ENCODE peak calls at places on chromosomes 7 and 10, in four cellular contexts. P is H1, W is K562, G is HepG2. R is an unnamed sample.

GRCh38 chr7:131829911-131830310 is 273.5 kb upstream of the PODXL start:
- DNase-seq in P (peak), G (no peak), W (no peak), R (peak)

GRCh38 chr10:132554991-132555647 is 17.5 kb downstream of the INPP5A start:
- DNase-seq in P (no peak), G (no peak), W (peak), R (no peak)

GRCh38 chr10:72263613-72264241 is 10.0 kb upstream of the DDIT4 start:
- DNase-seq in G (peak), W (no peak), P (no peak), R (no peak)

GRCh38 chr10:131081786-131082185 is 229.7 kb downstream of the TCERG1L start:
- DNase-seq in W (no peak), G (no peak), P (no peak), R (no peak)

GRCh38 chr10:102163342-102163989 is 11.3 kb downstream of the NOLC1 start:
- DNase-seq in G (no peak), P (no peak), W (peak), R (no peak)

GRCh38 chr7:19754521-19755116 is 18.8 kb downstream of the TMEM196 start:
- DNase-seq in P (no peak), W (peak), G (peak), R (peak)

GRCh38 chr10:33927347-33927746 is 592.9 kb upstream of the NRP1 start:
- DNase-seq in W (peak), G (no peak), P (no peak), R (no peak)

GRCh38 chr10:104077282-104078151 is 8.2 kb downstream of the COL17A1 start:
- DNase-seq in G (no peak), P (peak), W (no peak), R (peak)

GRCh38 chr10:91190388-91190870 is 30.0 kb upstream of the PCGF5 start:
- DNase-seq in W (no peak), G (no peak), P (no peak), R (no peak)

GRCh38 chr10:14244147-14244546 is 86.6 kb downstream of the FRMD4A start:
- DNase-seq in W (no peak), G (no peak), P (peak), R (no peak)

GRCh38 chr10:59079386-59080226 is 96.8 kb upstream of the PHYHIPL start:
- DNase-seq in G (peak), P (no peak), W (no peak), R (peak)

GRCh38 chr7:11750191-11750590 is 81.8 kb downstream of the THSD7A start:
- DNase-seq in P (no peak), G (no peak), W (no peak), R (no peak)

GRCh38 chr10:112115781-112116385 is 67.7 kb downstream of the GPAM start:
- DNase-seq in P (peak), W (peak), G (peak), R (peak)

GRCh38 chr7:85454904-85455303 is 268.0 kb upstream of the SEMA3D start:
- DNase-seq in W (no peak), P (no peak), G (no peak), R (no peak)

GRCh38 chr7:8290645-8291308 is 28.8 kb upstream of the ICA1 start:
- DNase-seq in G (no peak), W (no peak), P (no peak), R (no peak)

GRCh38 chr7:132511921-132512320 is 64.3 kb downstream of the PLXNA4 start:
- DNase-seq in G (no peak), P (no peak), W (no peak), R (no peak)

GRCh38 chr10:124090630-124091209 is 2.7 kb downstream of the CHST15 start:
- DNase-seq in P (no peak), W (no peak), G (peak), R (no peak)

GRCh38 chr10:80454526-80455460 is 683 bp downstream of the TSPAN14 start:
- DNase-seq in P (peak), G (no peak), W (peak), R (peak)

GRCh38 chr10:122673731-122674130 is 25.9 kb downstream of the C10orf120 start:
- DNase-seq in W (no peak), G (no peak), P (no peak), R (no peak)
- TF ChIP-seq JUN in W (no peak), G (no peak), P (no peak), R (no peak)

GRCh38 chr7:25559581-25560367 is 331.5 kb upstream of the NPVF start:
- DNase-seq in P (no peak), G (no peak), W (no peak), R (no peak)
- TF ChIP-seq POLR2AphosphoS5 in P (no peak), G (no peak), W (no peak), R (no peak)

GRCh38 chr7:143379607-143380263 is 1.4 kb upstream of the ZYX start:
- DNase-seq in G (no peak), W (peak), P (no peak), R (no peak)

GRCh38 chr7:143381427-143382125 is 431 bp downstream of the ZYX start:
- DNase-seq in P (no peak), G (no peak), W (peak), R (peak)

GRCh38 chr7:143382126-143382790 is 1.1 kb downstream of the ZYX start:
- DNase-seq in P (no peak), G (no peak), W (no peak), R (no peak)

GRCh38 chr7:143380646-143381426 is at the start of gene ZYX:
- DNase-seq in P (peak), W (peak), G (peak), R (peak)

DNA sequence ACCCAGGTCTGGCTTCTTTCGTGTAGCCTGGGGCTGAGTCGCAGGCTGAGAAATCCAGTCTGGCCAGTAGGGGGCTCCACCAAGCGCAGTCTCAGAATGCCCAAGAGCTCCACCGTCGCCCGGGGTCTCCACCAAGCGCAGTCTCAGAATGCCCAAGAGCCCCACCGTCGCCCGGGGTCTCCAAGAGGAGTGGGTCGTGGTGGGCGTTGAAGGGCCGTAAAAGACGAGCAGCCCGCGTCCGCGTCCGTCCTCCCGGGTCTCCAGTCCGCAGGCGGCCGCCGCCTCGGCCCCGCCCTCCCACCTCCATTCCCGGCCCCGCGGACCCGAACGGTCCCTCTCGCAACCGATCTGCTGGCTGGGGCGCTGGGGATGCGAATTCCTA is 890 bp upstream of the ZYX start:
- DNase-seq in P (peak), W (peak), G (peak), R (peak)
- TF ChIP-seq JUN in P (no peak), W (peak), G (no peak), R (no peak)

GRCh38 chr10:86411281-86411841 is 44.8 kb upstream of the GRID1 start:
- DNase-seq in W (no peak), G (peak), P (no peak), R (peak)
- TF ChIP-seq POLR2AphosphoS5 in W (no peak), G (no peak), P (no peak), R (no peak)

DNA sequence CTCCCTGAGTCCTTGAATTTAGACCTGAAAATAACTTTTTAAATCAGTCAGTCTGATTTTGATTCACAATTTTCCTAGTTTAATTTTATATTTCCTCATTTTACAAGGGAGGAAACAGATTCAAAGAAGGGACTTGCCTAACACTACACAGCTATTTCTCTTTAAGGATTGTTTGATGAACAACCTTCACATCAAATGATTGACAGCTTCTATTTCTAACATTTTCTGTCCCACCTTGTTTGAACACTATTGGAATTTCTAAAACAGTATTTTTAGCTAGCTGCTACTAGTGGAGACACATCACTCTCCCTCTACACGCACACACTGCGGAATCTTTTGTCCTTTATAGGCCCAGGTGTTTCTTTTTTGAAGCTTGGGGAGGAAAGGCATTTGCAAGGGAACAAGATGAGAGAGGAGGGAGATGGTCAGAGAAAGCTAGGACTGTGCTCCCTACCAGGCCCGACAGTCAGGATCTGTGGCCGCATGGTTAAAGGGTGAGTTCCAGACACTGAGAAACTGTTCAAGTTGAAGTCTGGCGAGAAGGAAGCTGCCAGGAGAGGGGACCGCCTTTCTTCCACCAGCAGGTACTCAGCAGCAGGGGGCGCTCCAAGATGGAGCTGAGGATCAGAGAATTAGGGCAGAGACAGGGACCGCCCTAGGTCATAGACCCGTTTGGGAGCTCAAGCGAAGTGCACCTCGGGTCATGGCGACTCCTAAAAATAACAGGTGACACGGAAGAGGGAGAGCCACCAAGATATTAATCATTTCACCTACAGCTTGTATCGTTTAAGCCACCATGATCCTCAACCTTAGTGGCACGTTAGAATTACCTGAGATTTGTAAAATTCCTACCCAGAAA is 49.7 kb downstream of the DNAJC12 start:
- DNase-seq in G (peak), W (peak), P (peak), R (peak)
- TF ChIP-seq JUN in G (no peak), W (no peak), P (no peak), R (no peak)

DNA sequence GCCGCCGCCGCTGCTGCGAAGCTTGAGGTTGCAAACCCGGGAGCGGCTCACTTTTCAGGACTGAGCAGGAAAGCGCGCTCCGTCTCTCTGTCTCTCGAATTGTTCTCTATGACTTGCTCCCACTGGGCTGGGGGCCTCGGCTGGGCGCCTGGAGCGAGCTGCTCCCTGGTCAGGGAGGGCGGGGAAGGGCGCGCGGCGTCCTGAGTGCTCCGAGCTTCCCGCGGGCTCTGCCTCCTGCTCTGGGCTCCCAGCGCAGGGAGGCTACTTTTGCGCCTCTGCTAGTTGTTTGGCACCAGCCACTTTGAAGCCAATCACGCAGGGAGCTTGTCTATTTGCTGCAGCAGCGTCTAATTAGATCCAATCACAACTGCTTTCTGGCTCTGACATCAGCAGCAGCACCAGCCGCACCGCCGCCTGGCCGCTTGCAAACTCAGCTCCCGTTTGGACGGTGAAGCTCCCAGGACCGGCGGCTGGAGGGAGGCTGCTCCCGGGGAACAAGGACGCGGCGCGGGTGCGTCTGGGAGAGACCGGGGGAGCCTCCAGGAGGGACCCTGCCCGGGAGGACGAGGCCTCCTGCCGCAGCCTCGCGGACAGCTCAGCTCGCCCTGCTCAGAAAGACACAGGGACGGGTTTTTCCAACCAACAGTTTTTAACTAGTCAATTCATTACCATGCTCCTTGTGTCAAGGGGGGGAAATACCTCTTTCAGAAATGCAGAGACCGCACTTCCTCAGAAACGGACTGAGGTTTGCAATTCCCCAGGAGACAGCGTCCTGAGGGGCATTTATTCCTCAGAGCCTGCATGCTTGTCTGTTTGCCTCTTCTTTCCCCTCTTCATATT is at the start of gene ADARB2:
- DNase-seq in G (no peak), W (no peak), P (peak), R (no peak)
- TF ChIP-seq POLR2AphosphoS5 in G (no peak), W (no peak), P (no peak), R (no peak)

GRCh38 chr7:55189447-55189760 is 170.6 kb downstream of the EGFR start:
- DNase-seq in P (peak), G (no peak), W (no peak), R (no peak)
- TF ChIP-seq JUN in P (no peak), G (no peak), W (no peak), R (no peak)

GRCh38 chr10:57094965-57095364 is 733.9 kb upstream of the ZWINT start:
- DNase-seq in P (no peak), G (no peak), W (no peak), R (no peak)
- TF ChIP-seq POLR2AphosphoS5 in P (no peak), G (no peak), W (no peak), R (no peak)